ENCODE peak calls at places on chromosome 12, in eight cellular contexts. One of them, this sample, is unnamed.

GRCh38 chr12:117847371-117847770 is 121.4 kb downstream of the KSR2 start:
- DNase-seq in cardiac fibroblast: no peak
- DNase-seq in spleen: no peak
- DNase-seq in GM23248: no peak
- DNase-seq in iPS DF 19.7: no peak
- DNase-seq in posterior cingulate gyrus: no peak
- DNase-seq in fibroblast of mammary gland: no peak
- DNase-seq in kidney: no peak
- DNase-seq in this sample: no peak

GRCh38 chr12:124491856-124492420 is 75.5 kb downstream of the NCOR2 start:
- DNase-seq in cardiac fibroblast: no peak
- DNase-seq in spleen: no peak
- DNase-seq in GM23248: no peak
- DNase-seq in iPS DF 19.7: no peak
- DNase-seq in posterior cingulate gyrus: no peak
- DNase-seq in fibroblast of mammary gland: no peak
- DNase-seq in kidney: peak
- DNase-seq in this sample: no peak

GRCh38 chr12:49965836-49966235 is 4.2 kb downstream of the AQP5 start:
- DNase-seq in cardiac fibroblast: no peak
- DNase-seq in spleen: peak
- DNase-seq in GM23248: no peak
- DNase-seq in iPS DF 19.7: no peak
- DNase-seq in posterior cingulate gyrus: no peak
- DNase-seq in fibroblast of mammary gland: no peak
- DNase-seq in kidney: peak
- DNase-seq in this sample: no peak

GRCh38 chr12:94623161-94623920 is 27.0 kb downstream of the TMCC3 start:
- DNase-seq in cardiac fibroblast: no peak
- DNase-seq in spleen: no peak
- DNase-seq in GM23248: no peak
- DNase-seq in iPS DF 19.7: no peak
- DNase-seq in posterior cingulate gyrus: no peak
- DNase-seq in fibroblast of mammary gland: no peak
- DNase-seq in kidney: no peak
- DNase-seq in this sample: no peak

GRCh38 chr12:67155863-67156262 is 113.3 kb upstream of the CAND1 start:
- DNase-seq in cardiac fibroblast: peak
- DNase-seq in spleen: no peak
- DNase-seq in GM23248: peak
- DNase-seq in iPS DF 19.7: no peak
- DNase-seq in posterior cingulate gyrus: no peak
- DNase-seq in fibroblast of mammary gland: peak
- DNase-seq in kidney: no peak
- DNase-seq in this sample: no peak

GRCh38 chr12:57752668-57753000 is 524 bp upstream of the CDK4 start:
- DNase-seq in cardiac fibroblast: no peak
- DNase-seq in spleen: no peak
- DNase-seq in GM23248: no peak
- DNase-seq in iPS DF 19.7: no peak
- DNase-seq in posterior cingulate gyrus: no peak
- DNase-seq in fibroblast of mammary gland: no peak
- DNase-seq in kidney: no peak
- DNase-seq in this sample: no peak

GRCh38 chr12:66620026-66620425 is 58.9 kb downstream of the GRIP1 start:
- DNase-seq in cardiac fibroblast: no peak
- DNase-seq in spleen: no peak
- DNase-seq in GM23248: peak
- DNase-seq in iPS DF 19.7: no peak
- DNase-seq in posterior cingulate gyrus: no peak
- DNase-seq in fibroblast of mammary gland: peak
- DNase-seq in kidney: no peak
- DNase-seq in this sample: no peak

GRCh38 chr12:52672321-52672933 is 7.8 kb downstream of the KRT1 start:
- DNase-seq in cardiac fibroblast: no peak
- DNase-seq in spleen: no peak
- DNase-seq in GM23248: no peak
- DNase-seq in iPS DF 19.7: no peak
- DNase-seq in posterior cingulate gyrus: no peak
- DNase-seq in fibroblast of mammary gland: no peak
- DNase-seq in kidney: no peak
- DNase-seq in this sample: peak

GRCh38 chr12:124028560-124028935 is 55.5 kb downstream of the ZNF664 start:
- DNase-seq in cardiac fibroblast: no peak
- DNase-seq in spleen: no peak
- DNase-seq in GM23248: no peak
- DNase-seq in iPS DF 19.7: no peak
- DNase-seq in posterior cingulate gyrus: no peak
- DNase-seq in fibroblast of mammary gland: no peak
- DNase-seq in kidney: no peak
- DNase-seq in this sample: no peak

GRCh38 chr12:52865090-52865944 is 16.5 kb upstream of the KRT78 start:
- DNase-seq in cardiac fibroblast: peak
- DNase-seq in spleen: no peak
- DNase-seq in GM23248: peak
- DNase-seq in iPS DF 19.7: no peak
- DNase-seq in posterior cingulate gyrus: peak
- DNase-seq in fibroblast of mammary gland: peak
- DNase-seq in kidney: peak
- DNase-seq in this sample: peak

GRCh38 chr12:69284131-69284530 is 44.8 kb downstream of the CPSF6 start:
- DNase-seq in cardiac fibroblast: peak
- DNase-seq in spleen: peak
- DNase-seq in GM23248: peak
- DNase-seq in iPS DF 19.7: peak
- DNase-seq in posterior cingulate gyrus: peak
- DNase-seq in fibroblast of mammary gland: peak
- DNase-seq in kidney: peak
- DNase-seq in this sample: peak

GRCh38 chr12:93514853-93515252 is 47.5 kb downstream of the MRPL42 start:
- DNase-seq in cardiac fibroblast: peak
- DNase-seq in spleen: no peak
- DNase-seq in GM23248: peak
- DNase-seq in iPS DF 19.7: no peak
- DNase-seq in posterior cingulate gyrus: no peak
- DNase-seq in fibroblast of mammary gland: peak
- DNase-seq in kidney: no peak
- DNase-seq in this sample: no peak

GRCh38 chr12:65937181-65937641 is 112.9 kb downstream of the HMGA2 start:
- DNase-seq in cardiac fibroblast: no peak
- DNase-seq in spleen: no peak
- DNase-seq in GM23248: peak
- DNase-seq in iPS DF 19.7: no peak
- DNase-seq in posterior cingulate gyrus: no peak
- DNase-seq in fibroblast of mammary gland: peak
- DNase-seq in kidney: no peak
- DNase-seq in this sample: no peak

GRCh38 chr12:52144512-52145227 is 47.1 kb downstream of the KRT80 start:
- DNase-seq in cardiac fibroblast: no peak
- DNase-seq in spleen: peak
- DNase-seq in GM23248: no peak
- DNase-seq in iPS DF 19.7: no peak
- DNase-seq in posterior cingulate gyrus: peak
- DNase-seq in fibroblast of mammary gland: no peak
- DNase-seq in kidney: no peak
- DNase-seq in this sample: no peak

GRCh38 chr12:69648476-69648875 is 37.8 kb upstream of the LRRC10 start:
- DNase-seq in cardiac fibroblast: peak
- DNase-seq in spleen: no peak
- DNase-seq in GM23248: peak
- DNase-seq in iPS DF 19.7: no peak
- DNase-seq in posterior cingulate gyrus: no peak
- DNase-seq in fibroblast of mammary gland: peak
- DNase-seq in kidney: no peak
- DNase-seq in this sample: no peak

GRCh38 chr12:74337951-74338350 is 199.7 kb upstream of the ATXN7L3B start:
- DNase-seq in cardiac fibroblast: peak
- DNase-seq in spleen: no peak
- DNase-seq in GM23248: peak
- DNase-seq in iPS DF 19.7: no peak
- DNase-seq in posterior cingulate gyrus: no peak
- DNase-seq in fibroblast of mammary gland: peak
- DNase-seq in kidney: no peak
- DNase-seq in this sample: peak

This sample was measured in LoVo.